ENCODE peak calls at places on chromosomes 16 and 17, in seven cellular contexts. N, U, Y, T, F, I and P are unnamed samples.

GRCh38 chr17:10266477-10266876 is 68.1 kb upstream of the GAS7 start:
- DNase-seq in N (no peak), U (no peak), Y (no peak), T (no peak), F (no peak), I (no peak), P (peak; percentile 47)

GRCh38 chr17:48308591-48308990 is 121.4 kb downstream of the SKAP1 start:
- DNase-seq in N (no peak), U (no peak), Y (no peak), T (no peak), F (no peak), I (no peak), P (no peak)

GRCh38 chr17:31067699-31068184 is 27.0 kb upstream of the NF1 start:
- DNase-seq in N (no peak), U (no peak), Y (no peak), T (no peak), F (no peak), I (no peak), P (no peak)

GRCh38 chr16:83631006-83631405 is 176.8 kb upstream of the HSBP1 start:
- DNase-seq in N (no peak), U (no peak), Y (no peak), T (no peak), F (no peak), I (no peak), P (peak; percentile 34)

GRCh38 chr16:73771676-73772075 is 524.9 kb upstream of the PSMD7 start:
- DNase-seq in N (no peak), U (no peak), Y (no peak), T (no peak), F (no peak), I (no peak), P (no peak)

GRCh38 chr16:78628526-78628925 is 529.1 kb downstream of the WWOX start:
- DNase-seq in N (no peak), U (no peak), Y (no peak), T (no peak), F (no peak), I (no peak), P (no peak)

GRCh38 chr17:17358866-17359265 is 55.7 kb downstream of the NT5M start:
- DNase-seq in N (no peak), U (no peak), Y (no peak), T (no peak), F (no peak), I (peak; percentile 43), P (no peak)

GRCh38 chr17:76700627-76701470 is 9.9 kb downstream of the MXRA7 start:
- DNase-seq in N (no peak), U (peak; percentile 43), Y (peak; percentile 77), T (peak; percentile 29), F (no peak), I (peak; percentile 87), P (peak; percentile 94)

GRCh38 chr17:45338023-45338781 is 21.4 kb upstream of the MAP3K14 start:
- DNase-seq in N (no peak), U (peak; percentile 6), Y (no peak), T (no peak), F (no peak), I (no peak), P (no peak)

GRCh38 chr16:15973997-15974396 is 24.6 kb downstream of the ABCC1 start:
- DNase-seq in N (no peak), U (no peak), Y (no peak), T (no peak), F (no peak), I (no peak), P (no peak)

GRCh38 chr17:13601776-13602551 is at the start of gene HS3ST3A1:
- DNase-seq in N (no peak), U (peak; percentile 15), Y (no peak), T (peak; percentile 34), F (peak; percentile 76), I (peak; percentile 79), P (no peak)

GRCh38 chr16:80583466-80583865 is 42.7 kb downstream of the DYNLRB2 start:
- DNase-seq in N (peak; percentile 39), U (no peak), Y (no peak), T (no peak), F (peak; percentile 49), I (no peak), P (no peak)

GRCh38 chr17:19647697-19648474 is 665 bp upstream of the ALDH3A2 start:
- DNase-seq in N (peak; percentile 72), U (peak; percentile 65), Y (peak; percentile 56), T (peak; percentile 62), F (peak; percentile 62), I (peak; percentile 90), P (peak; percentile 94)

GRCh38 chr17:14717849-14718248 is 417.0 kb downstream of the HS3ST3B1 start:
- DNase-seq in N (no peak), U (no peak), Y (no peak), T (no peak), F (no peak), I (no peak), P (no peak)

GRCh38 chr17:14712471-14713075 is 411.7 kb downstream of the HS3ST3B1 start:
- DNase-seq in N (no peak), U (no peak), Y (no peak), T (no peak), F (no peak), I (no peak), P (no peak)

GRCh38 chr17:14719942-14720341 is 419.1 kb downstream of the HS3ST3B1 start:
- DNase-seq in N (no peak), U (no peak), Y (no peak), T (no peak), F (no peak), I (no peak), P (no peak)

GRCh38 chr17:14715531-14715930 is 414.6 kb downstream of the HS3ST3B1 start:
- DNase-seq in N (no peak), U (no peak), Y (no peak), T (no peak), F (no peak), I (no peak), P (no peak)
- TF ChIP-seq POLR2A in N (no peak), U (no peak), Y (no peak), T (no peak), F (no peak), I (no peak), P (no peak)

GRCh38 chr16:67544329-67544841 is 15.8 kb downstream of the RIPOR1 start:
- DNase-seq in N (no peak), U (no peak), Y (no peak), T (no peak), F (no peak), I (no peak), P (peak; percentile 83)

GRCh38 chr16:67544844-67545664 is 16.4 kb downstream of the RIPOR1 start:
- DNase-seq in N (no peak), U (no peak), Y (no peak), T (no peak), F (no peak), I (no peak), P (peak; percentile 88)

GRCh38 chr16:67542464-67542863 is 13.8 kb downstream of the RIPOR1 start:
- DNase-seq in N (no peak), U (peak; percentile 55), Y (no peak), T (peak; percentile 43), F (peak; percentile 78), I (no peak), P (no peak)

GRCh38 chr16:67543036-67543435 is 14.4 kb downstream of the RIPOR1 start:
- DNase-seq in N (no peak), U (peak; percentile 6), Y (no peak), T (no peak), F (no peak), I (no peak), P (no peak)

DNA sequence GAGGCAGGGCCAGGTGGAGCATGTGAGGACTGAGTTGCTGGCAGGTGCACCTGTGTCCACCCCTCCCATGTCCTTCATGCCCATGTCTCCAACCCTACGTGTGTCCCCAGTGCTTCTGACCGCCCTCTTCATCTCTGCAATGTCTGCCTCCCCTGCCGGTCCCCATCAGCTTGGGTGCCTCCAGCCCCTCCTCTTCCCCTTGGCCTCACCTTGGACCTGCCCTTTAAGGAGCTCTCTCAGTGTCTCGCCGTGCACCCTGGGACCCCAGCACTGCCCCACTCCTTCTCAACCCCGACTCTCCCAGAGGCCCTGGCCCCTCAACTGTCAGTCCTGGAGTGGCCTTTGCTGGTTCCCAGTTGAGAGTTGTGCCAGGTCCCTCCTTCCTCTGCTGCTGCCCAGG is 15.0 kb downstream of the RIPOR1 start:
- DNase-seq in N (no peak), U (peak; percentile 5), Y (no peak), T (no peak), F (no peak), I (no peak), P (peak; percentile 90)
- TF ChIP-seq POLR2A in N (no peak), U (no peak), Y (no peak), T (no peak), F (no peak), I (no peak), P (no peak)

DNA sequence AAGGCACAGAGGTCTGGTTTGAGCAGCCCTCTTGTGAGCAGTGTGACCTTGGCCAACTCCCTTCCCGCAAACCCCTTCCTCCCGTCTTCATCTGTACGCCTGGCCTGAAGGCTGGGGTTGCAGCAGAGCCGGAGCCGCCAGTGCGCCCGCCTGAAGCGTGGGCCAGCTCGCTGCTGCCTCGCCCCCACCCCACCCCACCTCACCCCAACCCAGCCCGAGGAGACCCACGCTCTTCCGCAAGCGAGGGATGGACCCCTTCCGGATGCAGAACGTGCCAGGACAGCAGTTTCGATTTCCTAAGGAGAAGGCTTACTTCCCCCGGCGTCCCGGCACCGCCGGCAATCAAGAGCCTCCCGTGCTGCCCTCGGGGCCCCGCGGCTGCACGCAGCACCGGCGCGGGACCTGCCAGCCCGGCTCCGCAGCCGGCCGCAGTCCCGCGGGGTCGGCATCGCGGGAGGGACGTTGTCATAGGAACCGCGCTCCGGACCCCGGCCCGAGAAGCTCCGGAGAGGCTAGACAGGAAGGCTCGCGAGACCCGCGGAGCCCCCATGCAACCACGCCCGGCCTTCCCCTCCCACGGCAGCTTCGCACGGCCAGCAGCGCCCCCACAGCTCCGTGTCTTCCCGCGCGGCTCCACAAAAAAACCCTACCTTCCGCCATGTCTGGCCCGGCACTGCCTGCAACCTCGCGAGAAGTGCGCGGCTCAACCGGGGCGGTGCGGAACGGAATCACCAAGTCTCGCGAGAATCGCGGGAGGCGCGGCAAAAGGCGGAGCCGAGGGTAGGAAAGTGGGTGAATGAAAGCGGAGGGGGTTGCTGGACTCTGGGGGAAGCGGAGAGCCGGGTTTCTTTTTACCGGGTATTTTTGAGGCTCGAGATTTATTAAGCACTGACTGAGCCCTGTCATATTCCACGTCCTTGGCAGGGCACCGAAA is at the start of gene ANKFY1:
- DNase-seq in N (peak; percentile 94), U (peak; percentile 97), Y (peak; percentile 91), T (peak; percentile 96), F (peak; percentile 96), I (peak; percentile 98), P (peak; percentile 98)
- TF ChIP-seq POLR2A in N (no peak), U (peak; percentile 71), Y (peak; percentile 44), T (peak; percentile 79), F (peak; percentile 79), I (peak; percentile 57), P (peak; percentile 40)

GRCh38 chr17:37358830-37359681 is 16.7 kb upstream of the C17orf78 start:
- DNase-seq in N (peak; percentile 85), U (peak; percentile 94), Y (peak; percentile 77), T (peak; percentile 98), F (peak; percentile 96), I (peak; percentile 92), P (peak; percentile 97)
- TF ChIP-seq POLR2A in N (no peak), U (peak; percentile 46), Y (no peak), T (peak; percentile 60), F (peak; percentile 75), I (peak; percentile 25), P (peak; percentile 23)